ENCODE peak calls at places on chromosomes 12 and 14, in eight cellular contexts. Y is transverse colon, E is prostate gland, G is K562, P is sigmoid colon, U is HL-60, Q is GM12892, B is suprapubic skin. A is an unnamed sample.

GRCh38 chr12:123164222-123164621 is 13.3 kb upstream of the PITPNM2 start:
- DNase-seq in Y (no peak), E (no peak), G (no peak), P (no peak), U (no peak), Q (no peak), B (no peak), A (no peak)

GRCh38 chr12:83826112-83826511 is 1086.5 kb downstream of the SLC6A15 start:
- DNase-seq in Y (no peak), E (no peak), G (peak), P (no peak), U (no peak), Q (no peak), B (no peak), A (peak)

GRCh38 chr12:101181776-101182175 is 28.3 kb downstream of the SLC5A8 start:
- DNase-seq in Y (no peak), E (no peak), G (no peak), P (no peak), U (no peak), Q (no peak), B (no peak), A (no peak)

GRCh38 chr12:14408208-14408607 is 42.7 kb downstream of the ATF7IP start:
- DNase-seq in Y (no peak), E (no peak), G (peak), P (no peak), U (no peak), Q (no peak), B (no peak), A (no peak)

GRCh38 chr12:110585231-110585799 is 2.2 kb upstream of the PPTC7 start:
- DNase-seq in Y (no peak), E (peak), G (no peak), P (no peak), U (no peak), Q (no peak), B (no peak), A (no peak)

GRCh38 chr14:94143239-94143638 is 13.8 kb upstream of the IFI27L2 start:
- DNase-seq in Y (no peak), E (no peak), G (no peak), P (no peak), U (no peak), Q (no peak), B (no peak), A (no peak)

GRCh38 chr12:120581998-120582397 is 796 bp upstream of the POP5 start:
- DNase-seq in Y (no peak), E (no peak), G (no peak), P (no peak), U (no peak), Q (no peak), B (no peak), A (no peak)

GRCh38 chr14:93330609-93331000 is 2.2 kb downstream of the BTBD7 start:
- DNase-seq in Y (no peak), E (no peak), G (no peak), P (no peak), U (no peak), Q (no peak), B (no peak), A (no peak)

GRCh38 chr12:54431911-54432814 is 13.1 kb upstream of the ITGA5 start:
- DNase-seq in Y (peak), E (no peak), G (peak), P (peak), U (no peak), Q (no peak), B (peak), A (peak)

GRCh38 chr14:20690848-20691640 is 2.5 kb downstream of the ANG start:
- DNase-seq in Y (peak), E (peak), G (peak), P (no peak), U (peak), Q (no peak), B (no peak), A (peak)

GRCh38 chr12:114682920-114683708 is 861 bp downstream of the TBX3 start:
- DNase-seq in Y (peak), E (no peak), G (no peak), P (no peak), U (no peak), Q (no peak), B (no peak), A (peak)

GRCh38 chr12:90520002-90520734 is 434.8 kb downstream of the CCER1 start:
- DNase-seq in Y (no peak), E (no peak), G (no peak), P (no peak), U (no peak), Q (no peak), B (no peak), A (no peak)

GRCh38 chr14:44291516-44291915 is 215.6 kb downstream of the FSCB start:
- DNase-seq in Y (no peak), E (no peak), G (no peak), P (no peak), U (no peak), Q (no peak), B (no peak), A (no peak)

GRCh38 chr14:103803661-103804060 is 43.7 kb downstream of the PPP1R13B start:
- DNase-seq in Y (no peak), E (no peak), G (no peak), P (no peak), U (no peak), Q (no peak), B (no peak), A (no peak)

GRCh38 chr12:120357104-120357503 is 11.9 kb downstream of the MSI1 start:
- DNase-seq in Y (no peak), E (no peak), G (no peak), P (no peak), U (no peak), Q (no peak), B (no peak), A (no peak)

GRCh38 chr12:88490425-88490824 is 89.8 kb downstream of the KITLG start:
- DNase-seq in Y (no peak), E (no peak), G (no peak), P (no peak), U (no peak), Q (no peak), B (no peak), A (no peak)

GRCh38 chr14:81459912-81460311 is 59.8 kb upstream of the STON2 start:
- DNase-seq in Y (no peak), E (no peak), G (no peak), P (no peak), U (no peak), Q (no peak), B (no peak), A (no peak)

GRCh38 chr12:124512667-124513296 is 54.6 kb downstream of the NCOR2 start:
- DNase-seq in Y (peak), E (peak), G (peak), P (peak), U (no peak), Q (no peak), B (peak), A (peak)

GRCh38 chr12:128942960-128943477 is 89.7 kb downstream of the GLT1D1 start:
- DNase-seq in Y (no peak), E (no peak), G (no peak), P (no peak), U (no peak), Q (no peak), B (no peak), A (no peak)

GRCh38 chr12:25322918-25323773 is 72.4 kb upstream of the KRAS start:
- DNase-seq in Y (no peak), E (no peak), G (no peak), P (no peak), U (no peak), Q (no peak), B (no peak), A (no peak)

GRCh38 chr12:22271036-22271435 is 63.5 kb downstream of the ST8SIA1 start:
- DNase-seq in Y (no peak), E (no peak), G (no peak), P (no peak), U (no peak), Q (no peak), B (no peak), A (no peak)

GRCh38 chr12:123101467-123102004 is 49.4 kb downstream of the PITPNM2 start:
- DNase-seq in Y (no peak), E (no peak), G (no peak), P (no peak), U (no peak), Q (no peak), B (no peak), A (no peak)

GRCh38 chr12:51669996-51670395 is 79.0 kb downstream of the SCN8A start:
- DNase-seq in Y (no peak), E (no peak), G (no peak), P (no peak), U (no peak), Q (no peak), B (no peak), A (no peak)

GRCh38 chr12:78086553-78087362 is 256.1 kb downstream of the NAV3 start:
- DNase-seq in Y (no peak), E (no peak), G (no peak), P (no peak), U (no peak), Q (no peak), B (no peak), A (no peak)

GRCh38 chr14:98323850-98324249 is 948.1 kb downstream of the BCL11B start:
- DNase-seq in Y (no peak), E (no peak), G (no peak), P (no peak), U (no peak), Q (no peak), B (no peak), A (no peak)

GRCh38 chr12:12628013-12628412 is 16.3 kb downstream of the CREBL2 start:
- DNase-seq in Y (no peak), E (no peak), G (no peak), P (no peak), U (no peak), Q (no peak), B (no peak), A (no peak)

GRCh38 chr12:43692064-43692463 is 66.5 kb downstream of the PUS7L start:
- DNase-seq in Y (no peak), E (no peak), G (no peak), P (no peak), U (peak), Q (no peak), B (no peak), A (no peak)

GRCh38 chr12:112303004-112303403 is 79.2 kb downstream of the HECTD4 start:
- DNase-seq in Y (no peak), E (no peak), G (no peak), P (no peak), U (no peak), Q (peak), B (no peak), A (no peak)

GRCh38 chr12:111166779-111167540 is 201.9 kb downstream of the PHETA1 start:
- DNase-seq in Y (peak), E (peak), G (no peak), P (peak), U (no peak), Q (no peak), B (no peak), A (no peak)

GRCh38 chr12:2800046-2800570 is 5.3 kb downstream of the FKBP4 start:
- DNase-seq in Y (no peak), E (peak), G (no peak), P (no peak), U (no peak), Q (no peak), B (no peak), A (peak)

GRCh38 chr12:2794736-2795289 is at the start of gene FKBP4:
- DNase-seq in Y (peak), E (peak), G (peak), P (peak), U (peak), Q (peak), B (peak), A (peak)

GRCh38 chr12:2795291-2796186 is 769 bp downstream of the FKBP4 start:
- DNase-seq in Y (peak), E (peak), G (peak), P (peak), U (no peak), Q (peak), B (peak), A (peak)

GRCh38 chr12:2796187-2796663 is 1.5 kb downstream of the FKBP4 start:
- DNase-seq in Y (no peak), E (peak), G (no peak), P (no peak), U (no peak), Q (no peak), B (peak), A (no peak)

GRCh38 chr12:2797721-2798418 is 3.1 kb downstream of the FKBP4 start:
- DNase-seq in Y (no peak), E (no peak), G (no peak), P (no peak), U (no peak), Q (no peak), B (no peak), A (peak)
- TF ChIP-seq POLR2AphosphoS5 in Y (no peak), E (no peak), G (no peak), P (no peak), U (no peak), Q (no peak), B (no peak), A (peak)

DNA sequence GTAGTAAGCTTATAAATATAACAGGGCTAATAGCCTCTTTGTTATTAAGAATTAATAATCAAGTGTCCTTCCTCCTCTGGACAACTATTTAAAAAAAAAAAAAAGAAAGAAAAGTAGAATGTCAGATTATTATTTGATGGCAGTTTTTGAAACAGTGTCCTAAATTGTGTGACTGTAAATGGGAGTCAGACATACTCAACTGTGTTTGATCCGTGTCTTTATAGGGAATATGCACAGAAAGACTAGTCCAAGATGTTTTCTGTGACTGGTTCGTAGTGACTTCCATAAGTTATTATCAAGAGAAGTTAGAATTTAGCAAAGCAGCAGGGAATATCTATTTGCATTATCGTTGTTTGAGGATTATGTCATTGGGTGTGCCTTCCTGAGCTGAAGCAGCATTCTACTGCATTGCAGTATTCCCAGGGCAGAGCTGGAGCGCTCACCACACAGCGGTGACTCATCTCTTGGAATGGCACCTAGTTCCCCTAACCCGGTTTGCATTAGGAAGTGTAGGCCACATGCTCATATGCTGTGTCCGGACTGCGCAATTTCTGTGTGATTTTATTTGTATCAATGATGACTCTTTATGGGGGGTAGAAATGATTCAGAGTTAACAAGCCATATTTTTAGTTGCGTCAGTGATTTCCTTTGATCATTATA is 7.9 kb downstream of the DYNC1H1 start:
- DNase-seq in Y (peak), E (peak), G (peak), P (peak), U (peak), Q (no peak), B (peak), A (peak)
- TF ChIP-seq POLR2AphosphoS5 in Y (peak), E (peak), G (no peak), P (peak), U (no peak), Q (no peak), B (peak), A (peak)

DNA sequence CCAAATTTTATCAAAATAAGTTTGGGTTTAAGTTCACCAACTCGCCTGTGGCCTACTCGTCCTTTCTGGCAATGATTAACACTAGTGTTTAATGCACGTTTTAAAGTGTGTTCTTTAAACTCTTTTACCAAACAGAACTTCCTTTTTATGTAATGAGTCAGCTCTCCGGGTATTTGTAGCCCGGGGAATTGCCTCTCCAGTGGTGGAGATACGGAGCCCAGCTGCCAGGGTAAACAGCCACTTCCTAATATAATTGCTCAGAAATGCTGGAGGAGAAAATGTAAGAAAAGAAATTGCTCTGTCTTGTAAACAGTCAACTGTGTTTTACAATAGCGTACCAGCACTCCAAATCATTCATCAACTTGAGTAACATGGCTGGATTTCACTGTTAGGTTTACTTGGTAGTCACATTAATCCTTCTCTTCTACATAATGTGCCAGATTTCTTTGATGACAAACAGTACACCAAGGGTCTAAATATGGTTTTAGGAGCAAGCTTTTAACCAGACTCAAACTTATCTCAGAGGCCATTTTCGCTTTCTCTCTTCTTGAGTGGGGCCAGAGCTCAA is 101.1 kb upstream of the SLC38A2 start:
- DNase-seq in Y (peak), E (peak), G (no peak), P (peak), U (peak), Q (no peak), B (no peak), A (peak)
- TF ChIP-seq POLR2AphosphoS5 in Y (no peak), E (peak), G (no peak), P (peak), U (no peak), Q (no peak), B (peak), A (peak)

GRCh38 chr14:67392123-67392522 is 19.8 kb downstream of the PLEK2 start:
- DNase-seq in Y (no peak), E (peak), G (no peak), P (no peak), U (no peak), Q (no peak), B (no peak), A (no peak)
- TF ChIP-seq POLR2AphosphoS5 in Y (no peak), E (peak), G (no peak), P (no peak), U (no peak), Q (no peak), B (no peak), A (no peak)

GRCh38 chr12:26691234-26691970 is 141.6 kb downstream of the ITPR2 start:
- DNase-seq in Y (no peak), E (no peak), G (peak), P (no peak), U (no peak), Q (no peak), B (no peak), A (no peak)
- TF ChIP-seq POLR2AphosphoS5 in Y (no peak), E (no peak), G (no peak), P (peak), U (no peak), Q (no peak), B (no peak), A (peak)

GRCh38 chr12:127761880-127762279 is 505.1 kb upstream of the TMEM132C start:
- DNase-seq in Y (no peak), E (no peak), G (no peak), P (no peak), U (no peak), Q (no peak), B (no peak), A (no peak)

GRCh38 chr12:127760996-127761395 is 506.0 kb upstream of the TMEM132C start:
- DNase-seq in Y (no peak), E (no peak), G (no peak), P (no peak), U (no peak), Q (no peak), B (no peak), A (no peak)

GRCh38 chr12:127760357-127760756 is 506.6 kb upstream of the TMEM132C start:
- DNase-seq in Y (no peak), E (no peak), G (no peak), P (no peak), U (no peak), Q (no peak), B (no peak), A (no peak)
- TF ChIP-seq POLR2AphosphoS5 in Y (no peak), E (no peak), G (no peak), P (no peak), U (no peak), Q (no peak), B (no peak), A (no peak)

DNA sequence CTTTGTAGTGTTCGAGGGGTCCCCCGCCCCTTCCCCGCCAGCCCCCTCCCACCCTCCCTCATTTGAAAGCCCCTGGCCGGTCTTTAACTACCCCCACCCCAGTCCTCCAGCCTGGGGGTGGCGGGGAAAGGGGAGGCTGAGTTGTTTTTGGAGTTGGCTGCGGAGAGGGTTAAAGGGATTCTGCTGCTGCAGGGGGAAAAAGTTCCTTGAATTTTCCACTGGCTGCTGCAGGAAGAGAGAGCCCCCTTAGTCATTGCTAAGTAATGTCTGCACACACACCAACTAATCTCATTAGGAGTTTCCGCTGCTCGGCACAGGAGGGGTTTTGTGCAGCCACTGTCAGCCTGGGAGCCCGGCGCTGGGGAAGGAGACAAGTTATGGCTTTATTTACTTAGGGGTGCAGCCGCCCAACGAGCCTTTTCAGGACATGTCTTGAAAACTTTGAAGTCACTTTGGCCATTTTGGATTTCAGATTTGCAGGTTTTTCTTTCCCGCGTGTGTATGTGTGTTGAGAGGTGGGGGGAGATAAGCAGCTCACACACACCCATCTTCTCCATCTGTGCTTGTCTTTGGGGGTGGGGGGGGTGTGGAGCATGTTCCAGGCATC is 1.8 kb downstream of the ELK3 start:
- DNase-seq in Y (peak), E (no peak), G (no peak), P (no peak), U (no peak), Q (no peak), B (no peak), A (no peak)
- TF ChIP-seq POLR2AphosphoS5 in Y (no peak), E (no peak), G (no peak), P (no peak), U (no peak), Q (no peak), B (no peak), A (no peak)

GRCh38 chr12:64081020-64081419 is 141.1 kb downstream of the KICS2 start:
- DNase-seq in Y (no peak), E (no peak), G (no peak), P (no peak), U (no peak), Q (no peak), B (no peak), A (no peak)

GRCh38 chr12:64082866-64083268 is 139.2 kb downstream of the KICS2 start:
- DNase-seq in Y (no peak), E (no peak), G (no peak), P (no peak), U (no peak), Q (no peak), B (no peak), A (no peak)

GRCh38 chr12:64085996-64086395 is 136.1 kb downstream of the KICS2 start:
- DNase-seq in Y (no peak), E (no peak), G (no peak), P (no peak), U (no peak), Q (no peak), B (no peak), A (no peak)

GRCh38 chr12:64085154-64085553 is 136.9 kb downstream of the KICS2 start:
- DNase-seq in Y (no peak), E (no peak), G (no peak), P (no peak), U (no peak), Q (no peak), B (no peak), A (no peak)

GRCh38 chr12:64083285-64084210 is 138.5 kb downstream of the KICS2 start:
- DNase-seq in Y (peak), E (peak), G (no peak), P (peak), U (no peak), Q (no peak), B (peak), A (peak)
- TF ChIP-seq POLR2AphosphoS5 in Y (peak), E (peak), G (no peak), P (peak), U (no peak), Q (no peak), B (peak), A (peak)

GRCh38 chr12:26697217-26697616 is 135.8 kb downstream of the ITPR2 start:
- DNase-seq in Y (no peak), E (no peak), G (no peak), P (no peak), U (no peak), Q (no peak), B (no peak), A (no peak)
- TF ChIP-seq POLR2AphosphoS5 in Y (no peak), E (no peak), G (no peak), P (no peak), U (no peak), Q (no peak), B (no peak), A (no peak)

DNA sequence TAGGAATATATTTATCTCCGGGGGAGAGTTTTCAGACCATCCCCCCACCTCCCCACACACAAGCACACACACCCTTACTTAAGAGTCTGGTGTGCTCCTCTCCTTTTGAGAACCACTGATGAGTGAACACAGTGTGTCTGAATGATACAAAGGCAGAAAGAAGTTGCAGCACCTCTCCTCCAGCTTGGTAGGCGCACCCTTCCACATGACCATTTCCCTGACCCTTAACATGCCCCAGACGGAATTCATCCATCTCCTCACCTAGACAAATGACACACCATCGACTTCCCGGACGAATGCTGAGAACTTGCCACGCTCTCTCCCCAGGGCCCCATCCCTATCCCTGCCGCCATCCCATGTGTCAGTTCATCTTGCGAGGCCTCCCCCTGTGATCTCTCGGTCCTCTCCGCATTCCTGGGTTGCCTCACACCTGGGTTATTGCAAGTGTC is 3.9 kb downstream of the TNFRSF1A start:
- DNase-seq in Y (no peak), E (no peak), G (no peak), P (no peak), U (no peak), Q (no peak), B (no peak), A (no peak)
- TF ChIP-seq POLR2AphosphoS5 in Y (no peak), E (no peak), G (no peak), P (peak), U (no peak), Q (no peak), B (no peak), A (peak)